ENCODE peak calls at places on chromosomes 5 and 9, in nine cellular contexts. Z is dorsolateral prefrontal cortex; Y is bronchial epithelial cell; A is RWPE1; R is lower lobe of right lung; D is CD8-positive, alpha-beta T cell; K is fibroblast of lung; S is nephron progenitor cell; E is K562. L is an unnamed sample.

GRCh38 chr9:90433398-90433890 is 209.2 kb downstream of the DIRAS2 start:
- DNase-seq in Z (no peak), Y (peak), A (peak), R (peak), D (no peak), K (peak), S (peak), E (no peak), L (peak)

GRCh38 chr9:76352026-76352620 is 42.1 kb downstream of the RFK start:
- DNase-seq in Z (no peak), Y (peak), A (no peak), R (no peak), D (no peak), K (no peak), S (no peak), E (no peak), L (no peak)

GRCh38 chr9:21988056-21988990 is 5.9 kb downstream of the CDKN2A start:
- DNase-seq in Z (no peak), Y (no peak), A (no peak), R (no peak), D (no peak), K (no peak), S (no peak), E (no peak), L (no peak)

GRCh38 chr5:141186897-141187512 is at the start of gene PCDHB9:
- DNase-seq in Z (no peak), Y (no peak), A (no peak), R (no peak), D (no peak), K (peak), S (peak), E (peak), L (peak)

GRCh38 chr5:173394701-173395100 is 66.5 kb upstream of the STC2 start:
- DNase-seq in Z (no peak), Y (no peak), A (no peak), R (no peak), D (no peak), K (no peak), S (no peak), E (no peak), L (no peak)

GRCh38 chr9:16509946-16510504 is 360.4 kb downstream of the BNC2 start:
- DNase-seq in Z (no peak), Y (peak), A (no peak), R (no peak), D (no peak), K (peak), S (no peak), E (no peak), L (no peak)

GRCh38 chr5:175466700-175467318 is 11.6 kb upstream of the SFXN1 start:
- DNase-seq in Z (no peak), Y (peak), A (no peak), R (no peak), D (no peak), K (no peak), S (no peak), E (no peak), L (no peak)

GRCh38 chr5:79935992-79936643 is 54.9 kb downstream of the MTX3 start:
- DNase-seq in Z (no peak), Y (peak), A (no peak), R (no peak), D (no peak), K (peak), S (no peak), E (no peak), L (no peak)

GRCh38 chr9:116395409-116396037 is 241.9 kb downstream of the PAPPA start:
- DNase-seq in Z (no peak), Y (no peak), A (no peak), R (no peak), D (no peak), K (peak), S (no peak), E (peak), L (no peak)

DNA sequence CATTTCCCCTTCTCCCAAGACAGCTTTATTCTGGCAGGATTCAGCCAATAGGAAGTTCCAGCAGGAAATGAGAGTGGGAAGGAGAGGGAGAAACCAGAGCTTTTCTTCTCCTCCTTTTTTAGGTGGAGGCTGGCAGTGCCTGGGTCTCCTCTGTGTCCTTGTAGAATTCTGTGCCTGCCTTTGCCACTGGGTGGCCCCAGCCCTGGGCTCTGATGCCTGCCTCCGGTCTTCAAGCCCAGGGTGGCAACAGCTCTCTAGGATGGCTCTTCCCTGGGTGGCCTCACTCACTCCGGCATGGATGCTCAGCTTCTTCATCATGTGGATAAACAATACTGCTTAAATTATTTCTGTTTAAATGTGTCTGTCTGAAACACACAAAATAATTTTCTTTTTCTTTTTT is 694.8 kb downstream of the SEMA5A start:
- DNase-seq in Z (no peak), Y (no peak), A (no peak), R (no peak), D (no peak), K (no peak), S (no peak), E (no peak), L (no peak)
- TF ChIP-seq CTCF in Z (no peak), Y (no peak), A (no peak), R (no peak), D (no peak), K (no peak), S (no peak), E (no peak), L (no peak)

DNA sequence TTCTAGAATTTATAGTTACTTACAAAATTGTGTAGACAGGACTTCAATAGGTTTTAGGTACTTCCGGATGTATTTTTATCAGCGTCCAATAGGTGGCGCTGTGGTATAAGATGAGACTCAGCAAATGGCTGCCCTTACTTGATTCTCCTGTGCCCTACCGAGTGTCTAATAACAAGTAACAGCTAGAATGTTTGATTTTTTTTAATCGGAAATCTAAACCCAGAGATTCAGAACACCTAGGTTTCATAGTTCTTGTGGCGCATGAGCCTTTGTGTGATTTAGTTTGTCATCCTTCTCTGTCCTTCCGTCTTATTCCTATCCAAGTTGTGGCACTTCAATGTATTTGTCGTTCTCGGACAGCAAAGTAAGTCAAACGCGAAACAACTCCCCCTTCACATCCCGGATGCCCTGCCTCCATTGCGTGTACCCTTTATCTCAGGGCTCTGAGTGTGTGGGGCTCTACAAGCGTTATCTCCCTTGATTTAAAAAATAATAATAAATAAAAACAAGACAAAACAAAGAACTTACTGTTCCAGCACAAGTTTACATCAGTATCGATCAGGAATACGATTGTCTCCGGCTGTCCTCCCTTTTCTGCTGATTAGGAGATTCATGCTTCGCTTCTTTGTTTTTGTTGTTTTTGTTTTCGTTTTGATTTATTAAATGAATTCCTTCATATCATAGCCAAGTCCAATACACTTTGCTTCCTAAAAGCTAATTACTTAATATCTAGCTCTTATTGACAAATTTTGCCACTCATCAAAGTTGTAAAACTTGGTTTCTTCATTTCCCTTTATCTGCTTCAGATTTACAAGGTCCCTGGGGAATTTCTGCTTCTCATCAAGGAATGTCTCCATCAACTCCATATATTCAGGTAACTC is 50.7 kb upstream of the SLC30A5 start:
- DNase-seq in Z (no peak), Y (peak), A (peak), R (no peak), D (peak), K (peak), S (peak), E (peak), L (peak)
- TF ChIP-seq CTCF in Z (peak), Y (peak), A (peak), R (peak), D (peak), K (peak), S (peak), E (peak), L (peak)

GRCh38 chr9:95491543-95492330 is 25.0 kb downstream of the PTCH1 start:
- DNase-seq in Z (no peak), Y (no peak), A (no peak), R (no peak), D (no peak), K (no peak), S (no peak), E (no peak), L (no peak)
- TF ChIP-seq CTCF in Z (no peak), Y (no peak), A (no peak), R (no peak), D (no peak), K (no peak), S (no peak), E (no peak), L (no peak)

GRCh38 chr9:105681724-105682123 is 12.6 kb upstream of the TMEM38B start:
- DNase-seq in Z (no peak), Y (peak), A (peak), R (no peak), D (no peak), K (peak), S (no peak), E (peak), L (no peak)

GRCh38 chr9:105681313-105681712 is 13.0 kb upstream of the TMEM38B start:
- DNase-seq in Z (no peak), Y (no peak), A (no peak), R (no peak), D (no peak), K (no peak), S (no peak), E (no peak), L (no peak)

GRCh38 chr9:105678163-105678562 is 15.9 kb downstream of the TAL2 start:
- DNase-seq in Z (no peak), Y (no peak), A (no peak), R (no peak), D (no peak), K (no peak), S (no peak), E (no peak), L (no peak)

GRCh38 chr9:105678781-105679180 is 15.6 kb upstream of the TMEM38B start:
- DNase-seq in Z (no peak), Y (no peak), A (no peak), R (no peak), D (no peak), K (no peak), S (no peak), E (no peak), L (no peak)

DNA sequence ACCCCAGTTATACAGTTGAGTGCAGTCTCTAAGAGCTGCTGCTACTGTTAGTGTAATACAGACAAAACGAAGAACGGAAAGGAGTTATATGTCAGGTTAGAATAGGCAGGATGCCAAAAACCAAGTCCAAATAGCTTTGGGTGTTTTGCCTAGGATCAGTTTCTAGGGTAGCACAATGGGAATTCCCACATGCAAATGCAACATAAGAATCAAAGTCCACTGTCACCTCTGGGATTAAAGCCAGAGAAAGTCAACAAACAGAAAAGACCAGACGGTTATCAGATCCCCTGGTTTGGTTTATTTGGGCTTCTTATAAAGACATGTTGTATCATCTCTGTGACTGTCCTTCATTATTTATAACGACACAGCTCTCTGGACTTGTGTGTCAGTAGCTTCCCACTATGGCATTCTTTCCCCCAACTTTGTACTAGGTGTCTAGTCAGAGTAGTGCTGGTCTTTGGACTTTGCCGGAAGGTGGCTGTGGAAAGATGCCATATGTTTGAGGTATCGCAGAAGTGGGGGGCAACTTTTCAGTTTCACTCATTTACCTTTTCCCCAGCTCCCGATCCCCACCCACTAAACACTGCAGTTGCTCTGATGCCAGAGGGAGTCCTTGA is 14.8 kb upstream of the TMEM38B start:
- DNase-seq in Z (no peak), Y (no peak), A (no peak), R (no peak), D (no peak), K (no peak), S (no peak), E (no peak), L (no peak)
- TF ChIP-seq CTCF in Z (no peak), Y (no peak), A (no peak), R (no peak), D (no peak), K (no peak), S (no peak), E (no peak), L (no peak)

DNA sequence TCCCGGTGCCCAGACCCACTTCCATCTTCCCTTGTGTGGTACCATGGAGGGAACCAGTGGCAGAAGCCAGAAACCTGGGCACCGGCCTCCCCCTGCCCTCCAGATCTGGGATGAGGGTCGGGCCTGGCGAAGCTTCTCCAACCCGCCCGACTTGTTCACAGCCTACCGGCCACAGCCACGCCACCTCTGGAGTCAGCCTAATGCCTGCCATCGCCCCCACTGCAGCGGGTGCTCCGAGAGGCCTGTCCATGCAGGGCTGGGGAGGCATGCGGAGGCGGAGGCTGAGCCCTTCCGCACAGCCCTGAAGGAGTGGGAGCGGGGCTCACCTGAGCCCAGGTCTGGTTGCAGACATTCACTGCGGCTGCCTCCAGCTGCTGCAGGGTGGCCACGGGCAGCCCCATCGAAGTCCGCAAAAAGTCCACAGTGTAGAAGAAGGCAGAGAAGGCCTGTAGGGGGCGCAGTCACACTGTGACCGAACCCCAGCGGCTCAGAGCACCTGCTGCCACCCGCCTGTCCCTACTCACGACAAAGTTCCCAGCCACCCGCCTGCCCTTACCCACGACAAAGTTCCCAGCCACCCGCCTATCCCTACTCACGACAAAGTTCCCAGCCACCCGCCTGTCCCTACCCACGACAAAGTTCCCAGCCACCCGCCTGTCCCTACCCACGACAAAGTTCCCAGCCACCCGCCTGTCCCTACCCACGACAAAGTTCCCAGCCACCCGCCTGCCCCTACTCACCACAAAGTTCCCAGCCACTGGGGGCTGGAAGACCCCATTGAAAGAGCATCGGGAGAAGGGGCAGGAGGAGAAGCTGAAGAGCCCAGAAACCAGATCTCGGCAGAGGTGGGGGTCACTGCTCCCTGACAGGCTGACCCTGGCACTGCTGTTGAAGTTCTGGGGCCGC is 3.8 kb upstream of the NPDC1 start:
- DNase-seq in Z (peak), Y (peak), A (no peak), R (no peak), D (peak), K (peak), S (peak), E (peak), L (no peak)
- TF ChIP-seq CTCF in Z (peak), Y (peak), A (peak), R (peak), D (peak), K (peak), S (peak), E (peak), L (no peak)

DNA sequence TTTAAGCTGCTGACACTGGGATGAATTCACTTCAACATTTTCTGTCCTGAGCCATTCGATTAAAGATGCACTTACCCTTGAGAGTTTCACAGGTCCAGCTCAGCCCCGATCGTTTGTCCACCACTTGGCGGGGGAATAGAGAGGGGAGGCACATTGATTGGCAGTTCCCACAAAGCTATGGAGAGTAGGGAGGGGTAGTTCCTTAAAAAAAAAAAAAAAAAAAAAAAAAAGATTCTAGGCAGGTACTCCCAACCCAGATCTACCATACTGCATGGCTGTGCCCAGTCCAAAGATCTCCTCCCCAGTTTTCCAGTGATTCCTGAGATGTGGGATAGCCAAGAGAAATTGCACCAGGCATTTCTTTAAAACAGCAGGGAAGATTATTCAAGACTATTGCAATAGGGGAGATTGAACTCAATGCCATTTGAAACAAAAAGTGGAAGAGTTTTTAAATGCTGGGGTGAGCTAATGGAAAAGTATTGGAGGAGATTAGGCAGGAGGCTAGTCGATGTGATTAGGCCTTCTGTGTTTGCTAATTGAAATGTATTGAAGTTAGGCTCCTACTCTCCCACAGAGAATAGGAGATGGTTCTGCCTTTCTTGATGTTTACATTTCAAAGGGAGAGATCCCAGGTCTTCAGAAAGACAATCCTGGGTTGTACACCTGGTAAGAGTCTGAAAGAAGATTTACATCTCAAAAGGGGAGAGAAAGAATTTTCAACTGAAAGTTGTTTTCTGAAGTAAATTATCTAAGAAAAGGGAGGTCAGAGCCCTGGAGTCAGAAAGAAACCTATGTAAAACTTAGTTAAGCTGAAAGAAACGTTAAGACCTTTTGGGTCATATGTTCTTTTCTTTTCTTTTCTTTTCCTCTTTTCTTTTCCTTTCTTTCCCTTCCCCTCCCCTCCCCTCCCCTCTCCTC is 2217.3 kb upstream of the WWC1 start:
- DNase-seq in Z (no peak), Y (no peak), A (no peak), R (no peak), D (no peak), K (no peak), S (no peak), E (no peak), L (no peak)
- TF ChIP-seq CTCF in Z (no peak), Y (no peak), A (no peak), R (no peak), D (no peak), K (no peak), S (no peak), E (no peak), L (no peak)

GRCh38 chr9:38392235-38393127 is at the start of gene ALDH1B1:
- DNase-seq in Z (peak), Y (peak), A (peak), R (peak), D (peak), K (peak), S (peak), E (peak), L (peak)

GRCh38 chr9:38390851-38391250 is 1.7 kb upstream of the ALDH1B1 start:
- DNase-seq in Z (no peak), Y (no peak), A (no peak), R (no peak), D (no peak), K (no peak), S (no peak), E (no peak), L (no peak)

GRCh38 chr9:38391278-38392118 is 1.0 kb upstream of the ALDH1B1 start:
- DNase-seq in Z (no peak), Y (no peak), A (no peak), R (no peak), D (no peak), K (no peak), S (no peak), E (no peak), L (no peak)

GRCh38 chr9:38394419-38394818 is 1.9 kb downstream of the ALDH1B1 start:
- DNase-seq in Z (no peak), Y (no peak), A (no peak), R (no peak), D (no peak), K (no peak), S (no peak), E (no peak), L (no peak)

GRCh38 chr9:38393128-38393809 is 767 bp downstream of the ALDH1B1 start:
- DNase-seq in Z (no peak), Y (no peak), A (peak), R (no peak), D (no peak), K (peak), S (no peak), E (no peak), L (no peak)
- TF ChIP-seq CTCF in Z (no peak), Y (no peak), A (no peak), R (no peak), D (no peak), K (no peak), S (no peak), E (peak), L (no peak)

GRCh38 chr5:106699198-106699597 is 971.5 kb downstream of the EFNA5 start:
- DNase-seq in Z (no peak), Y (no peak), A (no peak), R (no peak), D (no peak), K (no peak), S (peak), E (no peak), L (no peak)
- TF ChIP-seq CTCF in Z (peak), Y (peak), A (no peak), R (no peak), D (no peak), K (no peak), S (no peak), E (no peak), L (no peak)